ENCODE peak calls at places on chromosomes 2 and 18, in seven cellular contexts. One of them, this sample, is unnamed. For H3K9me3, the result is how much of the 10 kb centered on the place peaks cover.

GRCh38 chr18:59428018-59428417 is 69.0 kb upstream of the LMAN1 start:
- DNase-seq in gastrocnemius medialis: no peak
- DNase-seq in spleen: no peak
- DNase-seq in transverse colon: no peak
- DNase-seq in A549: no peak
- DNase-seq in uterus: no peak
- DNase-seq in heart left ventricle: peak
- DNase-seq in this sample: no peak

GRCh38 chr18:13613591-13614317 is 112.6 kb downstream of the FAM210A start:
- DNase-seq in gastrocnemius medialis: no peak
- DNase-seq in spleen: peak
- DNase-seq in transverse colon: no peak
- DNase-seq in A549: no peak
- DNase-seq in uterus: no peak
- DNase-seq in heart left ventricle: no peak
- DNase-seq in this sample: peak

GRCh38 chr2:88690591-88691338 is 708 bp upstream of the RPIA start:
- DNase-seq in gastrocnemius medialis: no peak
- DNase-seq in spleen: peak
- DNase-seq in transverse colon: peak
- DNase-seq in A549: peak
- DNase-seq in uterus: peak
- DNase-seq in heart left ventricle: no peak
- DNase-seq in this sample: peak

GRCh38 chr2:241904011-241904718 is 34.6 kb downstream of the RTP5 start:
- DNase-seq in gastrocnemius medialis: no peak
- DNase-seq in spleen: peak
- DNase-seq in transverse colon: no peak
- DNase-seq in A549: no peak
- DNase-seq in uterus: peak
- DNase-seq in heart left ventricle: no peak
- DNase-seq in this sample: no peak

GRCh38 chr2:235087812-235088607 is 136.2 kb downstream of the SH3BP4 start:
- DNase-seq in gastrocnemius medialis: no peak
- DNase-seq in spleen: no peak
- DNase-seq in transverse colon: peak
- DNase-seq in A549: no peak
- DNase-seq in uterus: peak
- DNase-seq in heart left ventricle: peak
- DNase-seq in this sample: no peak

GRCh38 chr2:184727813-184728212 is 129.5 kb downstream of the ZNF804A start:
- DNase-seq in gastrocnemius medialis: no peak
- DNase-seq in spleen: no peak
- DNase-seq in transverse colon: no peak
- DNase-seq in A549: no peak
- DNase-seq in uterus: no peak
- DNase-seq in heart left ventricle: no peak
- DNase-seq in this sample: no peak

GRCh38 chr2:219469186-219469724 is 29.4 kb upstream of the GMPPA start:
- DNase-seq in gastrocnemius medialis: no peak
- DNase-seq in spleen: no peak
- DNase-seq in transverse colon: no peak
- DNase-seq in A549: peak
- DNase-seq in uterus: no peak
- DNase-seq in heart left ventricle: no peak
- DNase-seq in this sample: no peak

GRCh38 chr2:171482308-171482707 is 40.0 kb upstream of the CYBRD1 start:
- DNase-seq in gastrocnemius medialis: no peak
- DNase-seq in spleen: no peak
- DNase-seq in transverse colon: no peak
- DNase-seq in A549: no peak
- DNase-seq in uterus: no peak
- DNase-seq in heart left ventricle: no peak
- DNase-seq in this sample: no peak

GRCh38 chr18:50276452-50276851 is 4.9 kb downstream of the MBD1 start:
- DNase-seq in gastrocnemius medialis: no peak
- DNase-seq in spleen: no peak
- DNase-seq in transverse colon: no peak
- DNase-seq in A549: no peak
- DNase-seq in uterus: no peak
- DNase-seq in heart left ventricle: no peak
- DNase-seq in this sample: no peak

GRCh38 chr18:2716394-2717326 is 61.1 kb downstream of the SMCHD1 start:
- DNase-seq in gastrocnemius medialis: peak
- DNase-seq in spleen: peak
- DNase-seq in transverse colon: no peak
- DNase-seq in A549: no peak
- DNase-seq in uterus: no peak
- DNase-seq in heart left ventricle: peak
- DNase-seq in this sample: no peak

GRCh38 chr2:66537001-66537400 is 102.1 kb downstream of the MEIS1 start:
- DNase-seq in gastrocnemius medialis: no peak
- DNase-seq in spleen: no peak
- DNase-seq in transverse colon: no peak
- DNase-seq in A549: no peak
- DNase-seq in uterus: no peak
- DNase-seq in heart left ventricle: peak
- DNase-seq in this sample: no peak

GRCh38 chr2:172438741-172439508 is 11.5 kb downstream of the ITGA6 start:
- DNase-seq in gastrocnemius medialis: no peak
- DNase-seq in spleen: no peak
- DNase-seq in transverse colon: peak
- DNase-seq in A549: peak
- DNase-seq in uterus: no peak
- DNase-seq in heart left ventricle: no peak
- DNase-seq in this sample: peak

GRCh38 chr2:196980498-196980897 is 54.0 kb upstream of the PGAP1 start:
- DNase-seq in gastrocnemius medialis: no peak
- DNase-seq in spleen: no peak
- DNase-seq in transverse colon: no peak
- DNase-seq in A549: no peak
- DNase-seq in uterus: no peak
- DNase-seq in heart left ventricle: no peak
- DNase-seq in this sample: no peak

GRCh38 chr2:620456-621302 is 56.5 kb downstream of the TMEM18 start:
- DNase-seq in gastrocnemius medialis: no peak
- DNase-seq in spleen: no peak
- DNase-seq in transverse colon: no peak
- DNase-seq in A549: no peak
- DNase-seq in uterus: no peak
- DNase-seq in heart left ventricle: no peak
- DNase-seq in this sample: no peak

GRCh38 chr2:39623916-39624315 is 41.8 kb upstream of the TMEM178A start:
- DNase-seq in gastrocnemius medialis: no peak
- DNase-seq in spleen: no peak
- DNase-seq in transverse colon: no peak
- DNase-seq in A549: no peak
- DNase-seq in uterus: no peak
- DNase-seq in heart left ventricle: no peak
- DNase-seq in this sample: no peak

GRCh38 chr18:77063256-77063655 is 69.3 kb downstream of the MBP start:
- DNase-seq in gastrocnemius medialis: no peak
- DNase-seq in spleen: peak
- DNase-seq in transverse colon: peak
- DNase-seq in A549: no peak
- DNase-seq in uterus: no peak
- DNase-seq in heart left ventricle: no peak
- DNase-seq in this sample: no peak

GRCh38 chr2:179720173-179720772 is 141.1 kb downstream of the ZNF385B start:
- DNase-seq in gastrocnemius medialis: no peak
- DNase-seq in spleen: no peak
- DNase-seq in transverse colon: no peak
- DNase-seq in A549: no peak
- DNase-seq in uterus: no peak
- DNase-seq in heart left ventricle: no peak
- DNase-seq in this sample: no peak

GRCh38 chr2:63712748-63713147 is 124.0 kb downstream of the MDH1 start:
- DNase-seq in gastrocnemius medialis: peak
- DNase-seq in spleen: no peak
- DNase-seq in transverse colon: no peak
- DNase-seq in A549: no peak
- DNase-seq in uterus: no peak
- DNase-seq in heart left ventricle: no peak
- DNase-seq in this sample: no peak

GRCh38 chr2:177817300-177817699 is 255.3 kb downstream of the PDE11A start:
- DNase-seq in gastrocnemius medialis: no peak
- DNase-seq in spleen: no peak
- DNase-seq in transverse colon: no peak
- DNase-seq in A549: no peak
- DNase-seq in uterus: no peak
- DNase-seq in heart left ventricle: no peak
- DNase-seq in this sample: no peak

GRCh38 chr2:14815201-14815600 is 182.7 kb downstream of the LRATD1 start:
- DNase-seq in gastrocnemius medialis: no peak
- DNase-seq in spleen: no peak
- DNase-seq in transverse colon: no peak
- DNase-seq in A549: no peak
- DNase-seq in uterus: no peak
- DNase-seq in heart left ventricle: no peak
- DNase-seq in this sample: no peak

GRCh38 chr2:200797242-200797770 is 14.4 kb upstream of the BZW1 start:
- DNase-seq in gastrocnemius medialis: peak
- DNase-seq in spleen: no peak
- DNase-seq in transverse colon: no peak
- DNase-seq in A549: no peak
- DNase-seq in uterus: peak
- DNase-seq in heart left ventricle: peak
- DNase-seq in this sample: no peak

GRCh38 chr2:158967731-158968395 is 577 bp upstream of the TANC1 start:
- DNase-seq in gastrocnemius medialis: no peak
- DNase-seq in spleen: no peak
- DNase-seq in transverse colon: peak
- DNase-seq in A549: no peak
- DNase-seq in uterus: peak
- DNase-seq in heart left ventricle: peak
- DNase-seq in this sample: no peak

GRCh38 chr18:51957001-51957400 is 383.0 kb upstream of the DCC start:
- DNase-seq in gastrocnemius medialis: no peak
- DNase-seq in spleen: no peak
- DNase-seq in transverse colon: no peak
- DNase-seq in A549: no peak
- DNase-seq in uterus: no peak
- DNase-seq in heart left ventricle: no peak
- DNase-seq in this sample: no peak

DNA sequence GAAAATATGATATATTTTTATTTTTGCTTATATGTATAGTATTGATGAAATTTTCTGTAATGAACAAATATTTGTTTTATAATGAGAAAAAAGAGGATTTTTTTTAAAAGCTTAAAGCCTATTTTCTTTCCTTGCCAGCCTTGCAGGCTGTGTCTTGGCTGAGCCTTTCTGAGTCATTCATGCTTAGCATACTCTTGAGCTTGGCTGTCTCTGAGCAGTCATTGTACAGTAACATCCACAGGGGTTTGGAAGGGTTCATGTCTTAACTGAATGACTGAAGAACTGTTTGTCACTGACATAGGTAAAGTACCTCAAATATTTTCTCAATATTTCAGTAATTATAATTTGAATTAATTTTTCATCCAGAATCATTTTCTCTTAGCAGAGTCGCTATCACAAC is 49.3 kb downstream of the GPR39 start:
- DNase-seq in gastrocnemius medialis: no peak
- DNase-seq in spleen: no peak
- DNase-seq in transverse colon: no peak
- DNase-seq in A549: no peak
- DNase-seq in uterus: no peak
- DNase-seq in heart left ventricle: no peak
- DNase-seq in this sample: no peak
- H3K9me3 ChIP-seq in gastrocnemius medialis: under half
- H3K9me3 ChIP-seq in spleen: half or more
- H3K9me3 ChIP-seq in transverse colon: under half
- H3K9me3 ChIP-seq in A549: half or more
- H3K9me3 ChIP-seq in uterus: under half
- H3K9me3 ChIP-seq in heart left ventricle: half or more
- H3K9me3 ChIP-seq in this sample: under half

GRCh38 chr18:41134426-41134825 is 820.6 kb upstream of the PIK3C3 start:
- DNase-seq in gastrocnemius medialis: no peak
- DNase-seq in spleen: no peak
- DNase-seq in transverse colon: no peak
- DNase-seq in A549: no peak
- DNase-seq in uterus: no peak
- DNase-seq in heart left ventricle: no peak
- DNase-seq in this sample: no peak
- H3K4me3 ChIP-seq in gastrocnemius medialis: no peak
- H3K4me3 ChIP-seq in spleen: no peak
- H3K4me3 ChIP-seq in transverse colon: no peak
- H3K4me3 ChIP-seq in A549: no peak
- H3K4me3 ChIP-seq in uterus: no peak
- H3K4me3 ChIP-seq in heart left ventricle: no peak
- H3K4me3 ChIP-seq in this sample: no peak

GRCh38 chr2:85545780-85546240 is 6.8 kb downstream of the MAT2A start:
- DNase-seq in gastrocnemius medialis: no peak
- DNase-seq in spleen: no peak
- DNase-seq in transverse colon: no peak
- DNase-seq in A549: no peak
- DNase-seq in uterus: no peak
- DNase-seq in heart left ventricle: no peak
- DNase-seq in this sample: no peak
- TF ChIP-seq POLR2A in gastrocnemius medialis: no peak
- TF ChIP-seq POLR2A in spleen: no peak
- TF ChIP-seq POLR2A in transverse colon: no peak
- TF ChIP-seq POLR2A in A549: no peak
- TF ChIP-seq POLR2A in uterus: no peak
- TF ChIP-seq POLR2A in heart left ventricle: no peak
- TF ChIP-seq POLR2A in this sample: no peak

DNA sequence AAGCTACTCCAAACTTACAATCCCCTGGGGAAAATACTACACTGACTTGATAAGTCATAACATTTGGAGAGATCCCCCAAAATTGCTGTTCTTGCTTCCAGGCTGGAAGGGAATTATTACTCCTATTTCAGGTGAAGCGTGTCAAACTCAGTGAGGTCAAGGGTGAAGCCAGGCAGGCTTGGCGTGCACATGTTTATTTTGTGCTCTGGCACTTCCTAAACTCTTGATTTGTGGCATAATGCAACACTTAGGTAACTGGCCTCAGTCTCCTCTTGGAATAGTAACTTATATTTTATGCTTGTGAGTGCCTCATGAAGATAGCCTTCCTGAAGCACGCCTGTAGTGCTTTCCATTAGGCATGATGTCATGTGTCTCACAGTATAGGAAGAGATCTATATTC is 751.2 kb downstream of the CNTNAP5 start:
- DNase-seq in gastrocnemius medialis: no peak
- DNase-seq in spleen: no peak
- DNase-seq in transverse colon: no peak
- DNase-seq in A549: no peak
- DNase-seq in uterus: no peak
- DNase-seq in heart left ventricle: no peak
- DNase-seq in this sample: no peak
- H3K9me3 ChIP-seq in gastrocnemius medialis: under half
- H3K9me3 ChIP-seq in spleen: under half
- H3K9me3 ChIP-seq in transverse colon: under half
- H3K9me3 ChIP-seq in A549: under half
- H3K9me3 ChIP-seq in uterus: under half
- H3K9me3 ChIP-seq in heart left ventricle: under half
- H3K9me3 ChIP-seq in this sample: under half

GRCh38 chr2:16100006-16100405 is 159.7 kb downstream of the MYCN start:
- DNase-seq in gastrocnemius medialis: no peak
- DNase-seq in spleen: no peak
- DNase-seq in transverse colon: no peak
- DNase-seq in A549: peak
- DNase-seq in uterus: no peak
- DNase-seq in heart left ventricle: no peak
- DNase-seq in this sample: no peak
- H3K4me3 ChIP-seq in gastrocnemius medialis: no peak
- H3K4me3 ChIP-seq in spleen: no peak
- H3K4me3 ChIP-seq in transverse colon: no peak
- H3K4me3 ChIP-seq in A549: no peak
- H3K4me3 ChIP-seq in uterus: no peak
- H3K4me3 ChIP-seq in heart left ventricle: no peak
- H3K4me3 ChIP-seq in this sample: no peak